ENCODE peak calls at places on chromosome 17, in five cellular contexts. I, Z, H, R and X are unnamed samples.
A peak's percentile ranks its signal among the peaks of the same experiment; 100 is the strongest.

GRCh38 chr17:69250641-69251040 is 22.0 kb upstream of the ABCA10 start:
- DNase-seq in I (no peak), Z (no peak), H (no peak), R (no peak), X (no peak)

GRCh38 chr17:19743101-19744100 is 4.7 kb downstream of the ALDH3A1 start:
- DNase-seq in I (no peak), Z (no peak), H (no peak), R (no peak), X (no peak)

GRCh38 chr17:39081851-39082250 is 69.6 kb downstream of the PLXDC1 start:
- DNase-seq in I (no peak), Z (no peak), H (no peak), R (no peak), X (no peak)

GRCh38 chr17:41813039-41813680 is 356 bp downstream of the FKBP10 start:
- DNase-seq in I (no peak), Z (no peak), H (no peak), R (no peak), X (no peak)

GRCh38 chr17:73320601-73321264 is 8.9 kb upstream of the CDC42EP4 start:
- DNase-seq in I (no peak), Z (no peak), H (no peak), R (no peak), X (no peak)

GRCh38 chr17:41486809-41487530 is 2.7 kb downstream of the KRT36 start:
- DNase-seq in I (peak; percentile 17), Z (no peak), H (no peak), R (peak; percentile 31), X (no peak)

GRCh38 chr17:14557482-14557881 is 256.6 kb downstream of the HS3ST3B1 start:
- DNase-seq in I (no peak), Z (no peak), H (no peak), R (no peak), X (no peak)

GRCh38 chr17:45391918-45392317 is 40.8 kb downstream of the ARHGAP27 start:
- DNase-seq in I (no peak), Z (no peak), H (no peak), R (no peak), X (no peak)

GRCh38 chr17:73784015-73784603 is 139.9 kb upstream of the SDK2 start:
- DNase-seq in I (no peak), Z (no peak), H (no peak), R (no peak), X (no peak)

GRCh38 chr17:68097161-68097805 is 61.7 kb downstream of the KPNA2 start:
- DNase-seq in I (no peak), Z (no peak), H (no peak), R (no peak), X (no peak)

GRCh38 chr17:4940625-4941021 is 555 bp downstream of the RNF167 start:
- DNase-seq in I (peak; percentile 56), Z (no peak), H (peak; percentile 35), R (peak; percentile 47), X (no peak)

GRCh38 chr17:2071421-2072281 is 16.7 kb downstream of the HIC1 start:
- DNase-seq in I (no peak), Z (no peak), H (no peak), R (no peak), X (no peak)

GRCh38 chr17:7848665-7849184 is 6.1 kb upstream of the TMEM88 start:
- DNase-seq in I (no peak), Z (no peak), H (no peak), R (no peak), X (no peak)

GRCh38 chr17:4072487-4073157 is 70.2 kb downstream of the ZZEF1 start:
- DNase-seq in I (no peak), Z (no peak), H (no peak), R (no peak), X (no peak)

GRCh38 chr17:80758793-80759673 is 214.4 kb downstream of the RPTOR start:
- DNase-seq in I (peak; percentile 73), Z (peak; percentile 42), H (no peak), R (peak; percentile 46), X (no peak)

GRCh38 chr17:49054342-49055092 is 57.3 kb downstream of the IGF2BP1 start:
- DNase-seq in I (no peak), Z (no peak), H (no peak), R (no peak), X (no peak)

GRCh38 chr17:64774888-64775600 is 112.9 kb upstream of the SMURF2 start:
- DNase-seq in I (no peak), Z (no peak), H (no peak), R (no peak), X (no peak)

GRCh38 chr17:225551-225950 is 44.1 kb upstream of the DOC2B start:
- DNase-seq in I (no peak), Z (no peak), H (no peak), R (no peak), X (no peak)

GRCh38 chr17:31559647-31560501 is 168.4 kb downstream of the RAB11FIP4 start:
- DNase-seq in I (no peak), Z (no peak), H (no peak), R (no peak), X (no peak)

GRCh38 chr17:44438634-44439033 is 49.2 kb upstream of the ITGA2B start:
- DNase-seq in I (peak; percentile 41), Z (no peak), H (peak; percentile 6), R (no peak), X (no peak)

GRCh38 chr17:63946440-63947363 is 14.6 kb upstream of the CD79B start:
- DNase-seq in I (peak; percentile 67), Z (peak; percentile 34), H (peak; percentile 16), R (peak; percentile 66), X (no peak)

GRCh38 chr17:48187867-48188608 is 80.5 kb downstream of the SNX11 start:
- DNase-seq in I (no peak), Z (no peak), H (no peak), R (no peak), X (no peak)

GRCh38 chr17:3675886-3676285 is 7.3 kb downstream of the EMC6 start:
- DNase-seq in I (no peak), Z (no peak), H (no peak), R (no peak), X (no peak)

GRCh38 chr17:80861360-80861861 is 130.2 kb upstream of the CHMP6 start:
- DNase-seq in I (peak; percentile 54), Z (no peak), H (no peak), R (no peak), X (no peak)

GRCh38 chr17:44935116-44935515 is 12.5 kb downstream of the KIF18B start:
- DNase-seq in I (no peak), Z (no peak), H (no peak), R (no peak), X (no peak)

GRCh38 chr17:62787358-62787757 is 20.8 kb downstream of the MARCHF10 start:
- DNase-seq in I (no peak), Z (no peak), H (no peak), R (no peak), X (no peak)

GRCh38 chr17:79799538-79800324 is 2.9 kb upstream of the CBX8 start:
- DNase-seq in I (no peak), Z (no peak), H (no peak), R (no peak), X (no peak)

GRCh38 chr17:32688221-32688620 is 188.7 kb downstream of the MYO1D start:
- DNase-seq in I (no peak), Z (no peak), H (no peak), R (no peak), X (no peak)

GRCh38 chr17:50117202-50118040 is 12.5 kb downstream of the SAMD14 start:
- DNase-seq in I (peak; percentile 64), Z (peak; percentile 65), H (peak; percentile 48), R (peak; percentile 71), X (no peak)

GRCh38 chr17:47990962-47991731 is 20.2 kb downstream of the CDK5RAP3 start:
- DNase-seq in I (no peak), Z (no peak), H (no peak), R (no peak), X (no peak)

GRCh38 chr17:17681744-17682292 is 560 bp downstream of the RAI1 start:
- DNase-seq in I (peak; percentile 33), Z (peak; percentile 40), H (peak; percentile 34), R (peak; percentile 46), X (no peak)

GRCh38 chr17:43409131-43409530 is 10.3 kb downstream of the ARL4D start:
- DNase-seq in I (no peak), Z (no peak), H (no peak), R (no peak), X (no peak)